ENCODE peak calls at places on chromosomes 1 and 21, in five cellular contexts. N, U, M, P and T are unnamed samples.

GRCh38 chr1:221868894-221869293 is 127.0 kb upstream of the DUSP10 start:
- DNase-seq in U (no peak), M (no peak), N (no peak), P (no peak), T (no peak)

GRCh38 chr1:11188381-11188780 is 774 bp upstream of the ANGPTL7 start:
- DNase-seq in P (no peak), N (no peak), M (no peak), U (no peak), T (no peak)

GRCh38 chr1:110524311-110525249 is 5.6 kb upstream of the KCNA10 start:
- DNase-seq in N (no peak), M (peak; percentile 41), P (peak; percentile 42), U (no peak), T (peak; percentile 70)

GRCh38 chr1:1889090-1889750 is 1.7 kb downstream of the GNB1 start:
- DNase-seq in N (no peak), P (no peak), M (no peak), U (no peak), T (no peak)

GRCh38 chr1:109535971-109536491 is 3.6 kb upstream of the GPR61 start:
- DNase-seq in U (no peak), P (no peak), N (no peak), M (no peak), T (no peak)

GRCh38 chr1:223556414-223557124 is 108.9 kb downstream of the CAPN8 start:
- DNase-seq in P (peak; percentile 20), M (no peak), N (peak; percentile 74), U (no peak), T (peak; percentile 43)

GRCh38 chr1:38712046-38712445 is 147.5 kb downstream of the RRAGC start:
- DNase-seq in P (no peak), N (no peak), M (no peak), U (no peak), T (no peak)

GRCh38 chr1:46393510-46393909 is 607 bp upstream of the FAAH start:
- DNase-seq in P (no peak), U (no peak), M (no peak), N (no peak), T (no peak)

GRCh38 chr1:33393524-33393923 is 37.4 kb downstream of the PHC2 start:
- DNase-seq in N (no peak), P (no peak), M (no peak), U (no peak), T (no peak)

GRCh38 chr1:8095584-8095983 is 69.5 kb upstream of the ERRFI1 start:
- DNase-seq in M (no peak), U (no peak), P (no peak), N (no peak), T (no peak)

GRCh38 chr1:57192256-57192655 is 226.4 kb upstream of the C8B start:
- DNase-seq in M (no peak), P (no peak), U (no peak), N (no peak), T (no peak)

GRCh38 chr21:38351961-38352521 is 95.2 kb downstream of the KCNJ15 start:
- DNase-seq in P (no peak), N (no peak), M (no peak), U (no peak), T (no peak)

GRCh38 chr1:241608379-241609033 is 31.7 kb downstream of the CHML start:
- DNase-seq in N (no peak), U (no peak), P (no peak), M (no peak), T (no peak)

GRCh38 chr1:116574581-116575291 is 3.9 kb upstream of the CD58 start:
- DNase-seq in U (no peak), N (no peak), M (peak; percentile 30), P (peak; percentile 55), T (peak; percentile 76)

GRCh38 chr1:39081266-39082139 is 55.4 kb downstream of the NDUFS5 start:
- DNase-seq in U (peak; percentile 79), M (peak; percentile 5), N (peak; percentile 54), P (peak; percentile 12), T (peak; percentile 69)

GRCh38 chr1:56644064-56644940 is 812 bp upstream of the PRKAA2 start:
- DNase-seq in N (no peak), U (no peak), M (no peak), P (no peak), T (no peak)

GRCh38 chr21:43340491-43341348 is 86.2 kb downstream of the SIK1 start:
- DNase-seq in M (no peak), N (no peak), U (no peak), P (no peak), T (no peak)

GRCh38 chr21:39774252-39774651 is 29.3 kb downstream of the IGSF5 start:
- DNase-seq in P (no peak), M (no peak), U (no peak), N (no peak), T (no peak)

GRCh38 chr21:32147041-32147440 is 131.8 kb downstream of the MIS18A start:
- DNase-seq in M (no peak), U (no peak), N (no peak), P (no peak), T (no peak)

GRCh38 chr1:159826436-159827101 is at the start of gene SLAMF8:
- DNase-seq in M (no peak), P (no peak), U (no peak), N (peak; percentile 72), T (peak; percentile 42)

GRCh38 chr1:47241114-47242113 is 9.4 kb upstream of the TAL1 start:
- DNase-seq in M (no peak), P (no peak), N (no peak), U (no peak), T (no peak)

GRCh38 chr1:210311726-210312493 is 16.8 kb upstream of the HHAT start:
- DNase-seq in M (no peak), N (no peak), U (no peak), P (no peak), T (no peak)

GRCh38 chr1:225776294-225776693 is 1.3 kb upstream of the SRP9 start:
- DNase-seq in U (no peak), N (no peak), M (no peak), P (no peak), T (no peak)

GRCh38 chr1:28516518-28516956 is 10.7 kb downstream of the RCC1 start:
- DNase-seq in P (no peak), N (no peak), M (no peak), U (no peak), T (no peak)